ENCODE peak calls at places on chromosomes 6 and 20, in five cellular contexts. X is GM23248, Z is tibial artery, Y is lower lobe of right lung, B is bronchial epithelial cell. D is an unnamed sample.

GRCh38 chr20:48901326-48901725 is 20.2 kb upstream of the ARFGEF2 start:
- DNase-seq in B (no peak), Y (peak; percentile 58), Z (no peak), X (no peak), D (no peak)

GRCh38 chr6:170313716-170314295 is 7.2 kb downstream of the FAM120B start:
- DNase-seq in X (no peak), Y (no peak), Z (no peak), B (no peak), D (peak; percentile 30)

GRCh38 chr6:161198176-161198575 is 75.7 kb downstream of the AGPAT4 start:
- DNase-seq in Z (no peak), Y (no peak), X (peak; percentile 45), B (peak; percentile 78), D (no peak)

GRCh38 chr6:83183082-83183828 is 9.8 kb downstream of the PGM3 start:
- DNase-seq in Z (no peak), B (peak; percentile 94), X (peak; percentile 95), Y (no peak), D (peak; percentile 47)

GRCh38 chr6:49462071-49462470 is 982 bp downstream of the MMUT start:
- DNase-seq in Y (no peak), B (peak; percentile 46), X (peak; percentile 61), Z (no peak), D (no peak)

GRCh38 chr6:83536034-83536646 is 23.8 kb downstream of the PRSS35 start:
- DNase-seq in Z (peak; percentile 57), X (peak; percentile 64), B (peak; percentile 53), Y (no peak), D (no peak)

GRCh38 chr6:54621285-54621684 is 225.3 kb upstream of the FAM83B start:
- DNase-seq in Z (no peak), X (peak; percentile 46), Y (no peak), B (peak; percentile 44), D (no peak)

GRCh38 chr6:26270121-26270861 is 94.7 kb upstream of the BTN3A2 start:
- DNase-seq in B (peak; percentile 32), X (no peak), Z (no peak), Y (no peak), D (no peak)

GRCh38 chr6:107977283-107977682 is 19.3 kb upstream of the SEC63 start:
- DNase-seq in Z (no peak), X (peak; percentile 57), Y (no peak), B (peak; percentile 44), D (no peak)

GRCh38 chr6:112253842-112254816 is at the start of gene LAMA4:
- DNase-seq in Z (peak; percentile 36), Y (peak; percentile 53), X (peak; percentile 83), B (no peak), D (no peak)

GRCh38 chr6:83889625-83890024 is 30.1 kb downstream of the CYB5R4 start:
- DNase-seq in Z (no peak), B (no peak), X (no peak), Y (no peak), D (no peak)

GRCh38 chr6:101417899-101418298 is 24.4 kb downstream of the GRIK2 start:
- DNase-seq in Y (no peak), Z (no peak), B (no peak), X (no peak), D (no peak)

GRCh38 chr20:46348972-46349741 is 40.9 kb upstream of the CDH22 start:
- DNase-seq in Z (no peak), Y (peak; percentile 67), X (peak; percentile 72), B (peak; percentile 20), D (no peak)

GRCh38 chr6:21808551-21809181 is 215.1 kb downstream of the SOX4 start:
- DNase-seq in B (peak; percentile 60), X (peak; percentile 22), Z (no peak), Y (no peak), D (no peak)

GRCh38 chr20:35618032-35618371 is 2.4 kb downstream of the SPAG4 start:
- DNase-seq in Y (no peak), Z (no peak), X (no peak), B (no peak), D (no peak)

GRCh38 chr20:568097-568864 is 24.7 kb upstream of the CSNK2A1 start:
- DNase-seq in B (no peak), Y (no peak), X (no peak), Z (no peak), D (no peak)

GRCh38 chr20:44516491-44516890 is 5.4 kb downstream of the SERINC3 start:
- DNase-seq in X (peak; percentile 80), Z (peak; percentile 45), Y (no peak), B (no peak), D (no peak)

GRCh38 chr20:56945901-56946300 is 316.8 kb downstream of the TFAP2C start:
- DNase-seq in X (no peak), Z (no peak), B (no peak), Y (no peak), D (no peak)

GRCh38 chr6:7389162-7389450 is 436 bp downstream of the CAGE1 start:
- DNase-seq in B (peak; percentile 72), X (peak; percentile 78), Y (no peak), Z (peak; percentile 57), D (peak; percentile 8)

GRCh38 chr6:13715444-13715883 is 3.8 kb upstream of the RANBP9 start:
- DNase-seq in X (no peak), Y (no peak), B (peak; percentile 80), Z (no peak), D (no peak)

GRCh38 chr6:13712485-13712990 is 903 bp upstream of the RANBP9 start:
- DNase-seq in Y (no peak), B (no peak), X (peak; percentile 73), Z (no peak), D (no peak)

GRCh38 chr6:13716955-13717295 is 5.3 kb upstream of the RANBP9 start:
- DNase-seq in Z (no peak), Y (no peak), X (no peak), B (no peak), D (no peak)

GRCh38 chr6:13717787-13718458 is 6.3 kb upstream of the RANBP9 start:
- DNase-seq in Y (no peak), Z (no peak), X (no peak), B (no peak), D (no peak)

DNA sequence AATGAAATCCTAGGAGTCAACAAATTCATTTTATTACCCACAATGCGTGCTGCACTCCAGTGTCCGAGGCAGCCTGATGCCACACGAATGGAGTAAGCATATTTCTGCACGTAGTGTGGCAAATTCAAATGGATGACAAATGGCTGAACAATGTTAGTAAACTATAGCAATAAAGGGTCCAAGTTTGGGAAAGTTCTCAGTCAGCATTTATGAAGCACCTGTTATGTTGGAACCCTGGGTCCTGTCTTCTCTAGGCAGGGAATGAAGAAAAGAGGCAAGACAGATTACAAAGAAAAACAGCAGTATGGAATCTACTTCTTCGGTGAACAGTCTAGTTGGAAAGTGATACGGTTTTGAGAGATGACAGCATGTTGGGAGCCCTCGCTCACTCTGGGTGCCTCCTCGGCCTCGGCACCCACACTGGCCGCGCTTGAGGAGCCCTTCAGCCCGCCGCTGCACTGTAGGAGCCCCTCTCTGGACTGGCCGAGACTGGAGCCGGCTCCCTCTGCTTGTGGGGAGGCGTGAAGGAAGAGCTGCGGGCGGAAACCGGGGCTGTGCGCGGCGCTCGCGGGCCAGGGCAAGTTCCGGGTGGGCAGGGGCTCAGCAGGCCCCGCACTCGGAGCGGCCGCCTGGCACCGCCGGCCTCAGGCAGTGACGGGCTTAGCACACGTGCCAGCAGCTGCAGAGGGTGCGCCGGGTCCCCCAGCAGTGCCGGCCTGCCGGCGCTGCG is 4.8 kb upstream of the RANBP9 start:
- DNase-seq in Y (no peak), X (no peak), B (no peak), Z (no peak), D (no peak)
- H3K4me3 ChIP-seq in Y (no peak overlapping the region), X (no peak overlapping the region), B (no peak overlapping the region), Z (no peak overlapping the region), D (no peak overlapping the region)

DNA sequence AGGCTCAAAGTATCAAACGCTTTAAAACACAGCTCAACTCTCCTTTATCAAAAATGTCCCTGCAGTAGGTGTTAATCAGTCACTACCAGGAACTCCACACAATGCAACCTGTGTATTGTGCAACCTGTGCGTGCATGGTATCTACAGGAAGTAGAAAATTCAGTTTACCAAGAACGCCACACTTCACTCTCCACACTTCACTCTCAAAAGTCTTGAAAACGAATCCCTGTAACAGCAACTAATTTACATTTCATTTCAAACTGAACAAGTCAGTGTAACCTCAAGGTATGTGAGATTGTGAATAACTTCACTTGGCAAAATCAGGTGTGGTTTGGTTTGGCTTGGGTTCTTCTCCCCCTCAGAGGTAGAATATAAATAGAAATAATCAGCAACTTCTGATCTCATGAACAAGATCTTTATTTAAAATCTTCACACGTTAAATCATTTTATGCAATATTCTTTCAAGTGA is 1.6 kb downstream of the RALGAPA2 start:
- DNase-seq in X (no peak), B (peak; percentile 80), Y (peak; percentile 61), Z (no peak), D (no peak)
- H3K4me3 ChIP-seq in X (no peak overlapping the region), B (peak overlapping the region; percentile 91), Y (peak overlapping the region; percentile 89), Z (no peak overlapping the region), D (no peak overlapping the region)

DNA sequence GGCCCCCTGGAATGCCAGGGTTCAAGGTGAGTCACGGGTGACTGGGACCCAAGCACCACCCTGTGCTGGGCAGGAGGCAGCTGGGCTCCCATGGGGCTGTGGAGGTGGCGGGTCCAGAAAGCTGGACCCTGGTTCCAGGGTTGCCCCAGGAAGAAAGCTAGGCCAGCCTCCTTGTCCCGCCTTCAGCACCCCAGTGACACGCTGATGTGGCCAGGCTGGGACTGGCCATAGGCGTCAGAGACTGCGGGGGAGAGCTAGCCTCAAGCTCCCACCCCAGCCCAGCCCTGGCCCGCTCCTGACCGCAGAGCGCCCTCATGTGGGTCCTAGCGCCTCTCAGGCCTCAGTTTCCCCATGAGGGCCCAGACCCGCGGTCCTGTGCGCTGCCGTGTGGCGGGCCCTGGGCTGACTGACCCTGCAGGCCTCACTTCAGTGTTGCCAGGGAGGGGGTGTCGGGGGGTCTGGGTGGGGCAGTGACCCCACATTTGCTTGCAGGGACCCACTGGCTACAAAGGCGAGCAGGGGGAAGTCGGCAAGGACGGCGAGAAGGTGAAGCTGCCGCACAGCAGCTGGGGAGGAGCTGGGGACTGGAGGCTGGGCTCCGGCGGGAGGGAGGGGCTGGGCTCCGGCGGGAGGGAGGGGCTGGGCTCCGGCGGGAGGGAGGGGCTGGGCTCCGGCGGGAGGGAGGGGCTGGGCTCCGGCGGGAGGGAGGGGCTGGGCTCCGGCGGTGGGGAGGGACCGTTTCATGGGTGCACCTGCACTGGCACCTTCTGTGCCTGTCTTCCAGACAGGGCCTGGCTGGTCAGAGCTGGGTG is 7.8 kb downstream of the COL9A3 start:
- DNase-seq in Z (no peak), Y (no peak), X (peak; percentile 30), B (no peak), D (no peak)
- H3K4me3 ChIP-seq in Z (no peak overlapping the region), Y (no peak overlapping the region), X (no peak overlapping the region), B (no peak overlapping the region), D (no peak overlapping the region)

GRCh38 chr20:50630578-50631263 is 60.6 kb downstream of the RIPOR3 start:
- DNase-seq in Z (no peak), B (no peak), Y (no peak), X (no peak), D (no peak)

GRCh38 chr20:50628853-50629674 is 62.3 kb downstream of the RIPOR3 start:
- DNase-seq in Y (no peak), B (no peak), Z (no peak), X (no peak), D (no peak)

GRCh38 chr20:50627747-50628146 is 63.6 kb downstream of the RIPOR3 start:
- DNase-seq in Z (no peak), X (no peak), Y (no peak), B (no peak), D (no peak)

GRCh38 chr20:50628326-50628725 is 63.0 kb downstream of the RIPOR3 start:
- DNase-seq in Y (no peak), X (no peak), B (no peak), Z (no peak), D (no peak)

DNA sequence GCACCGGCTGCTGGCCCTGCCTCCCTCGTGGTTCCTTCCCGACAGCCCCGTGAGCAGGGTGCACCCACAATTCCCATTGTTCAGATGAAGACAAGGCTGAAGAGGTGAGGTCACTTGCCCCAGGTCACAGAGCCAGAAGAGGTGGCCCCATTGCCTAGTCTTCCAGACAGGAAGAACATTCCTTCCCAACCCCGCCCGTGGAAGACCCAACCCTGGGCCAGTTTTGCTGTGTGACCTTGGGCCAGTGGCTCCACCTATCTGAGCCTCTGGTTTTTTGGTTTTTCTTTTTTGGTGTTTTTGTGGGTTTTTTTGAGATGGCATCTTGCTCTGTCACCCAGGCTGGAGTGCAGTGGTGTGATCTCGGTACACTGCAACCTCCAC is 61.7 kb downstream of the RIPOR3 start:
- DNase-seq in Y (no peak), X (no peak), B (no peak), Z (no peak), D (no peak)
- H3K4me3 ChIP-seq in Y (no peak overlapping the region), X (no peak overlapping the region), B (no peak overlapping the region), Z (no peak overlapping the region), D (no peak overlapping the region)